ENCODE peak calls at places on chromosomes 12 and 14, in four cellular contexts. E, Z, F and G are unnamed samples.

GRCh38 chr12:107929436-107929835 is 154.9 kb downstream of the ASCL4 start:
- DNase-seq in E (no peak), Z (peak; percentile 35), F (peak; percentile 80), G (peak; percentile 28)

GRCh38 chr12:11174022-11174421 is 3.0 kb downstream of the SMIM10L1 start:
- DNase-seq in E (no peak), Z (no peak), F (no peak), G (no peak)

GRCh38 chr14:103623308-103623707 is 5.7 kb upstream of the KLC1 start:
- DNase-seq in E (no peak), Z (no peak), F (no peak), G (no peak)

GRCh38 chr12:80282761-80283160 is 161.3 kb upstream of the PTPRQ start:
- DNase-seq in E (no peak), Z (no peak), F (no peak), G (no peak)

GRCh38 chr12:107594995-107595394 is 90.6 kb upstream of the PWP1 start:
- DNase-seq in E (no peak), Z (no peak), F (no peak), G (no peak)

GRCh38 chr14:56224179-56224578 is 106.0 kb downstream of the PELI2 start:
- DNase-seq in E (no peak), Z (no peak), F (no peak), G (peak; percentile 27)

GRCh38 chr14:31205681-31206535 is 1.7 kb downstream of the HECTD1 start:
- DNase-seq in E (no peak), Z (no peak), F (no peak), G (no peak)

GRCh38 chr12:11877869-11878780 is 192.6 kb upstream of the BCL2L14 start:
- DNase-seq in E (peak; percentile 72), Z (peak; percentile 43), F (peak; percentile 32), G (no peak)

GRCh38 chr12:26704684-26705475 is 128.1 kb downstream of the ITPR2 start:
- DNase-seq in E (peak; percentile 40), Z (no peak), F (no peak), G (no peak)

GRCh38 chr14:103898204-103898603 is 30.1 kb upstream of the TDRD9 start:
- DNase-seq in E (no peak), Z (no peak), F (no peak), G (no peak)

GRCh38 chr12:110577717-110578521 is 5.2 kb downstream of the PPTC7 start:
- DNase-seq in E (no peak), Z (peak; percentile 55), F (no peak), G (no peak)

GRCh38 chr14:69932391-69932790 is 53.2 kb downstream of the SMOC1 start:
- DNase-seq in E (no peak), Z (no peak), F (peak; percentile 10), G (no peak)

GRCh38 chr14:56036353-56036752 is 81.9 kb upstream of the PELI2 start:
- DNase-seq in E (no peak), Z (no peak), F (peak; percentile 41), G (peak; percentile 9)

GRCh38 chr12:12788131-12788530 is 2.7 kb downstream of the APOLD1 start:
- DNase-seq in E (no peak), Z (no peak), F (no peak), G (no peak)

GRCh38 chr12:108611884-108612415 is 14.1 kb upstream of the TMEM119 start:
- DNase-seq in E (no peak), Z (peak; percentile 55), F (peak; percentile 91), G (peak; percentile 71)

GRCh38 chr12:76024942-76025600 is 6.5 kb downstream of the PHLDA1 start:
- DNase-seq in E (no peak), Z (peak; percentile 65), F (no peak), G (no peak)

GRCh38 chr12:4648499-4649357 is at the start of the genes AKAP3 and NDUFA9:
- DNase-seq in E (peak; percentile 86), Z (peak; percentile 67), F (peak; percentile 92), G (peak; percentile 89)

GRCh38 chr14:62710811-62711210 is 334.4 kb downstream of the KCNH5 start:
- DNase-seq in E (no peak), Z (no peak), F (no peak), G (no peak)
- H3K4me1 ChIP-seq in E (no peaks in the 10 kb centered on the region), Z (peaks cover 10% of the 10 kb centered on the region), F (peaks cover 10% of the 10 kb centered on the region), G (no peaks in the 10 kb centered on the region)

GRCh38 chr12:89372584-89373370 is 20.5 kb upstream of the DUSP6 start:
- DNase-seq in E (no peak), Z (no peak), F (peak; percentile 37), G (no peak)
- H3K4me1 ChIP-seq in E (peaks cover 29% of the 10 kb centered on the region), Z (peaks cover 4% of the 10 kb centered on the region), F (peaks cover 14% of the 10 kb centered on the region), G (peaks cover 10% of the 10 kb centered on the region)

DNA sequence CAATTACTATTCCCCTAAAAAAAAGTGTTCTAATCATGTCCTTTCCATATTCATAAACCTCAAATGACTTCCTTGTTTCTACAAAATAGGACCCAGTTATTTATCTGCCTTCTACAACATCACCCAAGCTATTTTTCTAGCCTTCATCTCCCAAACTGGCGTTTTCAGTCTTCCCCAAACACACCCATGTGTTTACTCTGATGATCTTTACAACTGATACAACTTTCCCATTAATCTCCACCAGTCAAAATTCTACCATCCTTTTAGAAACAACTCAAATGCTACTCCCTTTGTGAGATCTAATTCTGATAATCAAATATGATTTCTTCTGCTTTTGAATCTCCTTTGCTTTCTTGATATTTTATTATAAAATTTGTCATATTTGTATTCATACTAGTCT is 114.5 kb downstream of the DUSP6 start:
- DNase-seq in E (no peak), Z (no peak), F (no peak), G (no peak)
- H3K4me1 ChIP-seq in E (no peaks in the 10 kb centered on the region), Z (no peaks in the 10 kb centered on the region), F (peaks cover 5% of the 10 kb centered on the region), G (no peaks in the 10 kb centered on the region)

GRCh38 chr14:68668531-68668930 is 124.3 kb downstream of the ZFP36L1 start:
- DNase-seq in E (no peak), Z (no peak), F (no peak), G (no peak)
- H3K4me1 ChIP-seq in E (peaks cover 61% of the 10 kb centered on the region), Z (peaks cover 6% of the 10 kb centered on the region), F (no peaks in the 10 kb centered on the region), G (peaks cover 10% of the 10 kb centered on the region)

DNA sequence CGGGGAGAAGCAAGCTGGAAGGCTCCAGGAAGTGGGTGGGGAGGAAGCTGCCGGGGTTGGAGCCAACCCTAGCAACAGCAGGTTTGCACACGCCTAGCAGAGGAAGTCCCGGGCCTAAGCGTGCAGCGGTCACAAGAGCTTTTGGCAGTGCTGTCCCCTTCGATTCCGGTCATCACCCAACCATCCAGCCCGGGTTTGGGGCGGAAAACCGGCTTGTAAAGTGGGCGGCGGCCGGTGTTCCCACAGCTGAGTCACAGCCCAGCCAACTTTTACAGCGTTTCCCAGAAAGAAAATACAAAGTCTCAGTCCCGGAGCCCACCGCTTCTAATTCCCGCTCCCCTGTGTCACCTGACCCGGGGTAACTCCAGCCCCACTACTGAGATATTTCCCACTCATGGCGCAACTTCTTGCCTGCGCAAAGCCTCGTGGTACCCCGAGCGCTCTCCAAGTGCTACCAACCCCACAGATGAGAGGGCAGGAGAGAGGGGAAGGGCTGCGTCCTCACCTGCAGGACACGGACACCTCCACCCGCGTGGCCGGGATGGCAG is 385 bp downstream of the CPNE8 start:
- DNase-seq in E (peak; percentile 85), Z (peak; percentile 79), F (peak; percentile 86), G (peak; percentile 9)
- H3K4me1 ChIP-seq in E (peaks cover 13% of the 10 kb centered on the region), Z (peaks cover 20% of the 10 kb centered on the region), F (peaks cover 21% of the 10 kb centered on the region), G (peaks cover 5% of the 10 kb centered on the region)

DNA sequence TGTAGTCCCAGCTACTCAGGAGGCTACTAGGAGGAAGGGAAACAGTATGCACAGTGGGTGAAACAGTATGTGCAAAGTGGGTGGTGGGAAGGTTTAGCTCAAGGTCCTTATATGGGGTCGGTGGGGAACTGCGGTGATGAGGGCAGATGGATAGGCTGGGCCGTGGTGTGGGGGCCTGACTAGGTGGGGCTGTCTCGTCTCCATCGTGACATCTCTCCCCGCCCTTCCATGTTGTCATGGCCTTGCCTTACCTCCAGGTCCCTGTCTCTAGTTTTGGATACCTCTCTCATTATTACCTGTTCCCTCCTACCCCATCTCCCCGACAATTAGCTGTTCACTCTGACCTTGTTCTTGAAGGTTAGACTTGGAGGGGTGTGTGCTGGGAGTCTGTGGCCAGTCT is 4.4 kb upstream of the NR4A1 start:
- DNase-seq in E (no peak), Z (no peak), F (no peak), G (no peak)
- H3K4me1 ChIP-seq in E (peaks cover 55% of the 10 kb centered on the region), Z (peaks cover 21% of the 10 kb centered on the region), F (peaks cover 11% of the 10 kb centered on the region), G (peaks cover 27% of the 10 kb centered on the region)

GRCh38 chr12:122686538-122686937 is 16.6 kb downstream of the HCAR2 start:
- DNase-seq in E (no peak), Z (no peak), F (no peak), G (no peak)

GRCh38 chr12:122687091-122687490 is 16.1 kb downstream of the HCAR2 start:
- DNase-seq in E (no peak), Z (no peak), F (no peak), G (peak; percentile 73)

GRCh38 chr12:122691566-122691965 is 11.6 kb downstream of the HCAR2 start:
- DNase-seq in E (no peak), Z (no peak), F (no peak), G (no peak)

GRCh38 chr12:122684297-122684696 is 18.9 kb downstream of the HCAR2 start:
- DNase-seq in E (no peak), Z (no peak), F (no peak), G (no peak)

DNA sequence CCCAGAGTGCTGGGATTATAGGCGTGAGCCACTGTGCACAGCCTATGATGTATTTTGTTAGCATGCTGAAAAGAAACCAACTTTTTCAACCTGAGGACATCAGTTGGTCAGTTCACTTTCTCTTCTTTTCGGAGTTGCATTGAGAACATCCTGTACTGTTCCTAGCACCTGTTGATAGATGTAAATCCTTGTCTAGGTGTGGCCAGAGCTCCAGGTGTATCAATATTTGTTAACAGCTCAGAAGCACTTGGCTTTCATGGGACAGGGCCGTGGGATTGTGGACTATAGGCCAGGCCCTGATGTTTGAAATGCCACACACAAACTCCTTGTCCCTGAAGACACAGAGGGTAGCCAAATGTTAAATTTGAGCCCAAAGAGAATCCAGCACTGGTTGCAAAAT is 14.9 kb downstream of the HCAR2 start:
- DNase-seq in E (no peak), Z (no peak), F (no peak), G (no peak)
- H3K4me1 ChIP-seq in E (no peaks in the 10 kb centered on the region), Z (peaks cover 4% of the 10 kb centered on the region), F (no peaks in the 10 kb centered on the region), G (no peaks in the 10 kb centered on the region)

GRCh38 chr12:54419088-54419887 is at the start of gene ITGA5:
- DNase-seq in E (peak; percentile 74), Z (peak; percentile 90), F (peak; percentile 73), G (peak; percentile 75)

GRCh38 chr12:54418441-54419087 is 502 bp downstream of the ITGA5 start:
- DNase-seq in E (no peak), Z (no peak), F (peak; percentile 66), G (no peak)

GRCh38 chr12:54421175-54421872 is 2.3 kb upstream of the ITGA5 start:
- DNase-seq in E (peak; percentile 26), Z (no peak), F (no peak), G (peak; percentile 20)

GRCh38 chr12:54421873-54422250 is 2.8 kb upstream of the ITGA5 start:
- DNase-seq in E (no peak), Z (no peak), F (no peak), G (no peak)

DNA sequence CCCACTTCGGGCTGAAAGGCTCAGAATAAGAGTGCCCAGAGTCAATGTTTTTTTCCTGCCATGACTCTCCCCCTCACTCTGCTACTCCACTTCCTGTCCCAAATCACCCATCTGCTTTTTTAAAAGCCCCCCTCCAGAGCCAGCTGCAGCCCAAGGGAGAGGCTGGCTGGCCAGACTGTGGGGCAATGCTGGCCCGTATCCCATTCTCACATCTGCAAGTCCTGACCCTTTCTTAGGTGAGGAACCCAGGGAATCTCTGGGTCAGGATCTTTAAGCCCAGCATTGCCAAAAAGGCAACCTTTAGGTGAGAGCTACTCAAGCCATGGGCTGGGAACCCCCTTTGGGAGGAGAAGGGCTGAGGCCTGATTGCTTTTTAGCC is 1.7 kb upstream of the ITGA5 start:
- DNase-seq in E (no peak), Z (no peak), F (no peak), G (peak; percentile 53)
- H3K4me1 ChIP-seq in E (peaks cover 39% of the 10 kb centered on the region), Z (peaks cover 65% of the 10 kb centered on the region), F (peaks cover 32% of the 10 kb centered on the region), G (peaks cover 15% of the 10 kb centered on the region)